ENCODE peak calls at places on chromosomes 3 and 15, in ten cellular contexts. K is mucosa of descending colon, A is Peyer's patch, H is spleen, E is right atrium auricular region, C is uterus, S is A549, Y is lower leg skin, Z is IMR-90, G is A673. P is an unnamed sample.

GRCh38 chr3:908839-909238 is 184.0 kb upstream of the CNTN6 start:
- DNase-seq in K (no peak), A (no peak), H (no peak), E (no peak), C (no peak), S (no peak), Y (no peak), Z (no peak), G (peak), P (no peak)

GRCh38 chr3:51198476-51198875 is 186.6 kb upstream of the MANF start:
- DNase-seq in K (no peak), A (no peak), H (no peak), E (no peak), C (no peak), S (no peak), Y (no peak), Z (no peak), G (no peak), P (no peak)

GRCh38 chr3:186150234-186150830 is 41.4 kb upstream of the ETV5 start:
- DNase-seq in K (no peak), A (no peak), H (no peak), E (no peak), C (no peak), S (no peak), Y (no peak), Z (no peak), G (no peak), P (no peak)

GRCh38 chr3:40207796-40208195 is 101.7 kb upstream of the EIF1B start:
- DNase-seq in K (no peak), A (no peak), H (no peak), E (no peak), C (no peak), S (no peak), Y (no peak), Z (no peak), G (no peak), P (no peak)

GRCh38 chr3:146974001-146974400 is 368.9 kb upstream of the PLSCR5 start:
- DNase-seq in K (no peak), A (no peak), H (no peak), E (no peak), C (no peak), S (no peak), Y (no peak), Z (no peak), G (no peak), P (no peak)

GRCh38 chr3:52873433-52874159 is 23.8 kb downstream of the STIMATE start:
- DNase-seq in K (no peak), A (no peak), H (no peak), E (no peak), C (no peak), S (no peak), Y (no peak), Z (peak), G (no peak), P (no peak)

GRCh38 chr3:189513281-189514151 is 117.7 kb upstream of the TP63 start:
- DNase-seq in K (peak), A (no peak), H (no peak), E (no peak), C (no peak), S (no peak), Y (no peak), Z (no peak), G (no peak), P (no peak)

GRCh38 chr3:78666458-78666800 is 1101.4 kb downstream of the ROBO1 start:
- DNase-seq in K (no peak), A (no peak), H (no peak), E (no peak), C (no peak), S (peak), Y (no peak), Z (peak), G (no peak), P (peak)

GRCh38 chr3:4841225-4841624 is 138.0 kb upstream of the BHLHE40 start:
- DNase-seq in K (no peak), A (no peak), H (no peak), E (no peak), C (no peak), S (no peak), Y (no peak), Z (peak), G (no peak), P (no peak)

GRCh38 chr3:156816091-156816793 is 9.9 kb upstream of the LEKR1 start:
- DNase-seq in K (peak), A (peak), H (peak), E (no peak), C (peak), S (no peak), Y (no peak), Z (peak), G (no peak), P (no peak)

GRCh38 chr3:176734146-176734545 is 463.1 kb downstream of the TBL1XR1 start:
- DNase-seq in K (no peak), A (no peak), H (no peak), E (no peak), C (no peak), S (no peak), Y (no peak), Z (no peak), G (peak), P (no peak)

GRCh38 chr15:91853501-91853967 is at the start of gene SLCO3A1:
- DNase-seq in K (peak), A (peak), H (no peak), E (peak), C (peak), S (peak), Y (peak), Z (peak), G (peak), P (no peak)

GRCh38 chr3:55296035-55296434 is 191.1 kb downstream of the WNT5A start:
- DNase-seq in K (no peak), A (no peak), H (no peak), E (no peak), C (no peak), S (no peak), Y (no peak), Z (peak), G (no peak), P (peak)

GRCh38 chr15:90836296-90836871 is 32.0 kb upstream of the FURIN start:
- DNase-seq in K (no peak), A (no peak), H (no peak), E (no peak), C (no peak), S (peak), Y (no peak), Z (peak), G (peak), P (peak)

GRCh38 chr15:49415638-49416037 is 7.4 kb upstream of the FGF7 start:
- DNase-seq in K (no peak), A (no peak), H (no peak), E (no peak), C (no peak), S (no peak), Y (no peak), Z (peak), G (peak), P (peak)

GRCh38 chr15:75573001-75573400 is 6.1 kb downstream of the PTPN9 start:
- DNase-seq in K (no peak), A (no peak), H (no peak), E (no peak), C (no peak), S (no peak), Y (no peak), Z (peak), G (no peak), P (no peak)

GRCh38 chr15:23565395-23566069 is at the start of gene MKRN3:
- DNase-seq in K (peak), A (no peak), H (no peak), E (no peak), C (no peak), S (peak), Y (no peak), Z (peak), G (no peak), P (peak)

GRCh38 chr15:88428053-88428452 is 39.1 kb downstream of the MRPL46 start:
- DNase-seq in K (no peak), A (no peak), H (no peak), E (no peak), C (no peak), S (no peak), Y (peak), Z (no peak), G (no peak), P (no peak)

GRCh38 chr3:171339606-171340005 is 120.6 kb downstream of the TNIK start:
- DNase-seq in K (peak), A (peak), H (no peak), E (no peak), C (no peak), S (no peak), Y (no peak), Z (no peak), G (no peak), P (no peak)

GRCh38 chr3:138082085-138082991 is 33.1 kb downstream of the DZIP1L start:
- DNase-seq in K (peak), A (no peak), H (no peak), E (peak), C (peak), S (no peak), Y (no peak), Z (peak), G (peak), P (peak)

GRCh38 chr3:59451041-59451763 is 401.4 kb upstream of the CFAP20DC start:
- DNase-seq in K (peak), A (no peak), H (no peak), E (no peak), C (no peak), S (no peak), Y (no peak), Z (no peak), G (no peak), P (no peak)

GRCh38 chr3:77204788-77205187 is 164.9 kb downstream of the ROBO2 start:
- DNase-seq in K (no peak), A (no peak), H (no peak), E (no peak), C (no peak), S (no peak), Y (no peak), Z (no peak), G (no peak), P (no peak)

GRCh38 chr15:50138391-50138790 is 19.4 kb upstream of the ATP8B4 start:
- DNase-seq in K (no peak), A (no peak), H (no peak), E (no peak), C (no peak), S (no peak), Y (no peak), Z (peak), G (no peak), P (no peak)

GRCh38 chr15:40506964-40507571 is 36.3 kb downstream of the CHST14 start:
- DNase-seq in K (peak), A (peak), H (peak), E (peak), C (peak), S (peak), Y (peak), Z (peak), G (peak), P (no peak)

GRCh38 chr3:115626006-115626409 is 2.7 kb downstream of the GAP43 start:
- DNase-seq in K (no peak), A (no peak), H (no peak), E (no peak), C (no peak), S (no peak), Y (no peak), Z (no peak), G (peak), P (no peak)

GRCh38 chr15:92510163-92510882 is 116.6 kb downstream of the ST8SIA2 start:
- DNase-seq in K (no peak), A (no peak), H (no peak), E (no peak), C (no peak), S (no peak), Y (no peak), Z (no peak), G (peak), P (no peak)

GRCh38 chr15:77034620-77035467 is 36.1 kb downstream of the TSPAN3 start:
- DNase-seq in K (peak), A (peak), H (peak), E (peak), C (no peak), S (no peak), Y (peak), Z (no peak), G (peak), P (no peak)

GRCh38 chr3:5809811-5810210 is 622.3 kb downstream of the EDEM1 start:
- DNase-seq in K (no peak), A (no peak), H (no peak), E (no peak), C (no peak), S (no peak), Y (no peak), Z (no peak), G (peak), P (no peak)

GRCh38 chr15:73403171-73403570 is 34.4 kb upstream of the HCN4 start:
- DNase-seq in K (no peak), A (no peak), H (no peak), E (peak), C (no peak), S (no peak), Y (no peak), Z (no peak), G (no peak), P (no peak)

GRCh38 chr15:64019764-64020163 is 26.5 kb downstream of the DAPK2 start:
- DNase-seq in K (peak), A (peak), H (no peak), E (no peak), C (no peak), S (no peak), Y (no peak), Z (no peak), G (no peak), P (no peak)

GRCh38 chr3:11362600-11362999 is 90.4 kb downstream of the ATG7 start:
- DNase-seq in K (no peak), A (no peak), H (no peak), E (no peak), C (no peak), S (no peak), Y (no peak), Z (peak), G (no peak), P (no peak)

GRCh38 chr15:69149803-69150202 is 10.6 kb upstream of the GLCE start:
- DNase-seq in K (no peak), A (no peak), H (no peak), E (no peak), C (no peak), S (no peak), Y (no peak), Z (no peak), G (no peak), P (no peak)

GRCh38 chr3:177905895-177906511 is 630.2 kb upstream of the KCNMB2 start:
- DNase-seq in K (no peak), A (no peak), H (no peak), E (no peak), C (no peak), S (no peak), Y (no peak), Z (peak), G (no peak), P (no peak)

GRCh38 chr3:23113455-23114171 is 89.5 kb upstream of the UBE2E2 start:
- DNase-seq in K (no peak), A (no peak), H (no peak), E (no peak), C (no peak), S (no peak), Y (peak), Z (peak), G (no peak), P (no peak)

GRCh38 chr3:153169793-153170386 is 7.9 kb downstream of the RAP2B start:
- DNase-seq in K (no peak), A (no peak), H (no peak), E (no peak), C (no peak), S (no peak), Y (no peak), Z (no peak), G (no peak), P (no peak)

GRCh38 chr3:100465871-100466777 is 26.3 kb upstream of the TMEM45A start:
- DNase-seq in K (no peak), A (no peak), H (no peak), E (no peak), C (no peak), S (no peak), Y (no peak), Z (no peak), G (no peak), P (no peak)

GRCh38 chr3:38581774-38582173 is 67.7 kb downstream of the SCN5A start:
- DNase-seq in K (no peak), A (peak), H (peak), E (peak), C (no peak), S (no peak), Y (peak), Z (no peak), G (no peak), P (no peak)

GRCh38 chr3:9422712-9423424 is 25.5 kb downstream of the SETD5 start:
- DNase-seq in K (peak), A (no peak), H (no peak), E (peak), C (peak), S (peak), Y (peak), Z (peak), G (peak), P (peak)

GRCh38 chr3:190519886-190520285 is 6.0 kb downstream of the IL1RAP start:
- DNase-seq in K (no peak), A (no peak), H (no peak), E (no peak), C (no peak), S (no peak), Y (no peak), Z (no peak), G (no peak), P (no peak)

GRCh38 chr3:190513409-190514162 is at the start of gene IL1RAP:
- DNase-seq in K (peak), A (peak), H (peak), E (peak), C (peak), S (peak), Y (peak), Z (peak), G (peak), P (peak)

GRCh38 chr3:190514163-190515153 is 573 bp downstream of the IL1RAP start:
- DNase-seq in K (peak), A (peak), H (peak), E (peak), C (peak), S (peak), Y (peak), Z (peak), G (peak), P (no peak)

GRCh38 chr3:190516416-190516815 is 2.5 kb downstream of the IL1RAP start:
- DNase-seq in K (no peak), A (no peak), H (no peak), E (no peak), C (no peak), S (no peak), Y (no peak), Z (no peak), G (no peak), P (no peak)

GRCh38 chr3:190517696-190518095 is 3.8 kb downstream of the IL1RAP start:
- DNase-seq in K (no peak), A (no peak), H (no peak), E (no peak), C (no peak), S (no peak), Y (no peak), Z (peak), G (peak), P (no peak)
- H3K4me3 ChIP-seq in K (no peak), A (no peak), H (no peak), E (no peak), C (no peak), S (no peak), Y (no peak), Z (no peak), G (peak), P (no peak)

GRCh38 chr3:24245056-24245455 is 249.6 kb downstream of the THRB start:
- DNase-seq in K (no peak), A (no peak), H (no peak), E (no peak), C (no peak), S (no peak), Y (no peak), Z (no peak), G (no peak), P (no peak)

GRCh38 chr3:24244491-24244890 is 250.2 kb downstream of the THRB start:
- DNase-seq in K (no peak), A (no peak), H (no peak), E (no peak), C (no peak), S (no peak), Y (no peak), Z (no peak), G (no peak), P (no peak)

GRCh38 chr3:24240306-24240705 is 254.3 kb downstream of the THRB start:
- DNase-seq in K (no peak), A (no peak), H (no peak), E (no peak), C (no peak), S (no peak), Y (no peak), Z (no peak), G (no peak), P (no peak)

GRCh38 chr3:24237971-24238767 is 256.5 kb downstream of the THRB start:
- DNase-seq in K (peak), A (no peak), H (no peak), E (no peak), C (peak), S (peak), Y (no peak), Z (peak), G (peak), P (peak)

GRCh38 chr3:24242012-24242698 is 252.5 kb downstream of the THRB start:
- DNase-seq in K (no peak), A (no peak), H (no peak), E (no peak), C (no peak), S (no peak), Y (no peak), Z (peak), G (peak), P (no peak)
- TF ChIP-seq CTCF in K (no peak), A (no peak), H (no peak), E (no peak), C (no peak), S (no peak), Y (no peak), Z (no peak), G (no peak), P (no peak)

GRCh38 chr3:130688015-130688414 is 58.6 kb downstream of the PIK3R4 start:
- DNase-seq in K (no peak), A (no peak), H (no peak), E (no peak), C (no peak), S (no peak), Y (no peak), Z (no peak), G (no peak), P (no peak)
- H3K4me3 ChIP-seq in K (no peak), A (no peak), H (no peak), E (no peak), C (no peak), S (no peak), Y (no peak), Z (no peak), G (no peak), P (no peak)

DNA sequence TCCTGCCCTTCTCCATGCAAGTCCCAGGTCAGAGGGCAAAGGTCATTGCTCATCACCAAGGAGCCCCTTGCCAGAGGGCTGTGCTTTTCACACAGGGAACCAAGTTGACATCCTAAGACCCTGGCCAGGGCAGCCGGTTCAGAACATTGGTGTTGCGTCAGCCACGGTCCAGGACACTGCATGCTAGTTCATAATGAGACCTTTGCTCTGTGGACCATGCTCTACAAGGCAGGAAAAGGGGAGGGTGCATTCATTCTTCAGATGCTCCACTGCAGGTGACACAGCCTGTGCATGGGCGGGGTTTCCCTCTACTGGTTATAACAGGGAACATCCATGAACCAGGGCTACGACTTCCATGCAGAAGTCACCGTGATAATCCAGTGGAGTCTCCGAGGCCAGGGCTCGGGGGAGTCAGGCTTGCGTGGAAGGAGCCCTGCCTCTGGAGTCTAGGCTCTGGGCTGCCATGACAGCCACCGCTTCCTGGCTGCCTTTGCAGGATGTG is 81.6 kb downstream of the OCA2 start:
- DNase-seq in K (no peak), A (no peak), H (no peak), E (no peak), C (no peak), S (no peak), Y (no peak), Z (no peak), G (no peak), P (no peak)
- TF ChIP-seq CTCF in K (no peak), A (no peak), H (no peak), E (peak), C (no peak), S (no peak), Y (no peak), Z (no peak), G (no peak), P (no peak)

GRCh38 chr15:65376767-65377104 is 1.1 kb downstream of the IGDCC3 start:
- DNase-seq in K (no peak), A (no peak), H (peak), E (no peak), C (no peak), S (no peak), Y (no peak), Z (no peak), G (no peak), P (no peak)

GRCh38 chr15:65377105-65377975 is 462 bp downstream of the IGDCC3 start:
- DNase-seq in K (no peak), A (peak), H (no peak), E (no peak), C (no peak), S (peak), Y (no peak), Z (no peak), G (no peak), P (no peak)

GRCh38 chr15:65374334-65374733 is 3.5 kb downstream of the IGDCC3 start:
- DNase-seq in K (no peak), A (no peak), H (no peak), E (no peak), C (no peak), S (no peak), Y (no peak), Z (no peak), G (no peak), P (no peak)

GRCh38 chr15:65374831-65375401 is 2.9 kb downstream of the IGDCC3 start:
- DNase-seq in K (no peak), A (peak), H (peak), E (no peak), C (no peak), S (no peak), Y (no peak), Z (peak), G (no peak), P (no peak)

GRCh38 chr15:65375871-65376552 is 1.8 kb downstream of the IGDCC3 start:
- DNase-seq in K (no peak), A (peak), H (peak), E (no peak), C (no peak), S (no peak), Y (no peak), Z (no peak), G (no peak), P (no peak)
- H3K4me3 ChIP-seq in K (no peak), A (no peak), H (no peak), E (no peak), C (no peak), S (no peak), Y (no peak), Z (no peak), G (no peak), P (no peak)

P was measured in HFF-Myc.